ENCODE peak calls at places on chromosome 22, in seven cellular contexts. One of them, this sample, is unnamed.

GRCh38 chr22:19469421-19469820 is 9.6 kb downstream of the UFD1 start:
- DNase-seq in HFF-Myc: no peak
- DNase-seq in body of pancreas: no peak
- DNase-seq in IMR-90: no peak
- DNase-seq in fibroblast of mammary gland: no peak
- DNase-seq in GM12865: no peak
- DNase-seq in osteoblast: no peak
- DNase-seq in this sample: no peak

GRCh38 chr22:30253205-30253852 is 6.8 kb upstream of the LIF start:
- DNase-seq in HFF-Myc: no peak
- DNase-seq in body of pancreas: peak
- DNase-seq in IMR-90: peak
- DNase-seq in fibroblast of mammary gland: peak
- DNase-seq in GM12865: no peak
- DNase-seq in osteoblast: peak
- DNase-seq in this sample: peak

GRCh38 chr22:29080061-29080975 is 7.5 kb downstream of the KREMEN1 start:
- DNase-seq in HFF-Myc: no peak
- DNase-seq in body of pancreas: peak
- DNase-seq in IMR-90: no peak
- DNase-seq in fibroblast of mammary gland: peak
- DNase-seq in GM12865: no peak
- DNase-seq in osteoblast: no peak
- DNase-seq in this sample: no peak

GRCh38 chr22:31326877-31327276 is 19.3 kb downstream of the PATZ1 start:
- DNase-seq in HFF-Myc: no peak
- DNase-seq in body of pancreas: no peak
- DNase-seq in IMR-90: no peak
- DNase-seq in fibroblast of mammary gland: no peak
- DNase-seq in GM12865: no peak
- DNase-seq in osteoblast: peak
- DNase-seq in this sample: peak

GRCh38 chr22:42345458-42345857 is 75.0 kb upstream of the TCF20 start:
- DNase-seq in HFF-Myc: no peak
- DNase-seq in body of pancreas: no peak
- DNase-seq in IMR-90: no peak
- DNase-seq in fibroblast of mammary gland: no peak
- DNase-seq in GM12865: no peak
- DNase-seq in osteoblast: no peak
- DNase-seq in this sample: no peak

GRCh38 chr22:25114369-25115362 is 85.0 kb upstream of the CRYBB3 start:
- DNase-seq in HFF-Myc: no peak
- DNase-seq in body of pancreas: no peak
- DNase-seq in IMR-90: no peak
- DNase-seq in fibroblast of mammary gland: no peak
- DNase-seq in GM12865: no peak
- DNase-seq in osteoblast: no peak
- DNase-seq in this sample: no peak

GRCh38 chr22:30472994-30473720 is 1.3 kb upstream of the SEC14L3 start:
- DNase-seq in HFF-Myc: no peak
- DNase-seq in body of pancreas: no peak
- DNase-seq in IMR-90: no peak
- DNase-seq in fibroblast of mammary gland: no peak
- DNase-seq in GM12865: no peak
- DNase-seq in osteoblast: no peak
- DNase-seq in this sample: no peak

GRCh38 chr22:29820941-29821789 is 16.9 kb downstream of the ASCC2 start:
- DNase-seq in HFF-Myc: peak
- DNase-seq in body of pancreas: peak
- DNase-seq in IMR-90: peak
- DNase-seq in fibroblast of mammary gland: peak
- DNase-seq in GM12865: peak
- DNase-seq in osteoblast: no peak
- DNase-seq in this sample: no peak

GRCh38 chr22:24760708-24761306 is 13.7 kb downstream of the PIWIL3 start:
- DNase-seq in HFF-Myc: no peak
- DNase-seq in body of pancreas: no peak
- DNase-seq in IMR-90: no peak
- DNase-seq in fibroblast of mammary gland: no peak
- DNase-seq in GM12865: no peak
- DNase-seq in osteoblast: no peak
- DNase-seq in this sample: no peak

GRCh38 chr22:31377609-31378008 is 21.8 kb upstream of the DRG1 start:
- DNase-seq in HFF-Myc: no peak
- DNase-seq in body of pancreas: no peak
- DNase-seq in IMR-90: no peak
- DNase-seq in fibroblast of mammary gland: no peak
- DNase-seq in GM12865: no peak
- DNase-seq in osteoblast: no peak
- DNase-seq in this sample: no peak

GRCh38 chr22:31867386-31868153 is 76.8 kb upstream of the YWHAH start:
- DNase-seq in HFF-Myc: no peak
- DNase-seq in body of pancreas: no peak
- DNase-seq in IMR-90: no peak
- DNase-seq in fibroblast of mammary gland: no peak
- DNase-seq in GM12865: no peak
- DNase-seq in osteoblast: no peak
- DNase-seq in this sample: no peak

GRCh38 chr22:32509045-32509444 is 34.4 kb downstream of the FBXO7 start:
- DNase-seq in HFF-Myc: no peak
- DNase-seq in body of pancreas: no peak
- DNase-seq in IMR-90: no peak
- DNase-seq in fibroblast of mammary gland: no peak
- DNase-seq in GM12865: no peak
- DNase-seq in osteoblast: no peak
- DNase-seq in this sample: no peak

GRCh38 chr22:20434264-20434751 is 3.3 kb downstream of the SCARF2 start:
- DNase-seq in HFF-Myc: no peak
- DNase-seq in body of pancreas: no peak
- DNase-seq in IMR-90: no peak
- DNase-seq in fibroblast of mammary gland: no peak
- DNase-seq in GM12865: no peak
- DNase-seq in osteoblast: peak
- DNase-seq in this sample: peak

GRCh38 chr22:42369250-42370041 is 62.8 kb downstream of the NFAM1 start:
- DNase-seq in HFF-Myc: peak
- DNase-seq in body of pancreas: peak
- DNase-seq in IMR-90: peak
- DNase-seq in fibroblast of mammary gland: peak
- DNase-seq in GM12865: peak
- DNase-seq in osteoblast: peak
- DNase-seq in this sample: peak

GRCh38 chr22:29343313-29343805 is 27.9 kb upstream of the RASL10A start:
- DNase-seq in HFF-Myc: peak
- DNase-seq in body of pancreas: peak
- DNase-seq in IMR-90: peak
- DNase-seq in fibroblast of mammary gland: peak
- DNase-seq in GM12865: no peak
- DNase-seq in osteoblast: peak
- DNase-seq in this sample: peak

GRCh38 chr22:30704978-30705377 is 10.3 kb downstream of the OSBP2 start:
- DNase-seq in HFF-Myc: no peak
- DNase-seq in body of pancreas: no peak
- DNase-seq in IMR-90: no peak
- DNase-seq in fibroblast of mammary gland: no peak
- DNase-seq in GM12865: no peak
- DNase-seq in osteoblast: peak
- DNase-seq in this sample: no peak

GRCh38 chr22:28907311-28908008 is 24.1 kb downstream of the ZNRF3 start:
- DNase-seq in HFF-Myc: peak
- DNase-seq in body of pancreas: peak
- DNase-seq in IMR-90: peak
- DNase-seq in fibroblast of mammary gland: no peak
- DNase-seq in GM12865: peak
- DNase-seq in osteoblast: no peak
- DNase-seq in this sample: no peak

GRCh38 chr22:42179616-42180015 is 49.0 kb upstream of the CYP2D6 start:
- DNase-seq in HFF-Myc: peak
- DNase-seq in body of pancreas: no peak
- DNase-seq in IMR-90: peak
- DNase-seq in fibroblast of mammary gland: peak
- DNase-seq in GM12865: no peak
- DNase-seq in osteoblast: peak
- DNase-seq in this sample: no peak

GRCh38 chr22:47197735-47198500 is 435.5 kb downstream of the TBC1D22A start:
- DNase-seq in HFF-Myc: no peak
- DNase-seq in body of pancreas: no peak
- DNase-seq in IMR-90: no peak
- DNase-seq in fibroblast of mammary gland: no peak
- DNase-seq in GM12865: no peak
- DNase-seq in osteoblast: peak
- DNase-seq in this sample: no peak

GRCh38 chr22:28799125-28799833 is 1.1 kb downstream of the XBP1 start:
- DNase-seq in HFF-Myc: no peak
- DNase-seq in body of pancreas: peak
- DNase-seq in IMR-90: peak
- DNase-seq in fibroblast of mammary gland: peak
- DNase-seq in GM12865: peak
- DNase-seq in osteoblast: peak
- DNase-seq in this sample: peak

GRCh38 chr22:48650323-48651035 is 1177.2 kb downstream of the BRD1 start:
- DNase-seq in HFF-Myc: no peak
- DNase-seq in body of pancreas: no peak
- DNase-seq in IMR-90: no peak
- DNase-seq in fibroblast of mammary gland: no peak
- DNase-seq in GM12865: no peak
- DNase-seq in osteoblast: no peak
- DNase-seq in this sample: no peak

DNA sequence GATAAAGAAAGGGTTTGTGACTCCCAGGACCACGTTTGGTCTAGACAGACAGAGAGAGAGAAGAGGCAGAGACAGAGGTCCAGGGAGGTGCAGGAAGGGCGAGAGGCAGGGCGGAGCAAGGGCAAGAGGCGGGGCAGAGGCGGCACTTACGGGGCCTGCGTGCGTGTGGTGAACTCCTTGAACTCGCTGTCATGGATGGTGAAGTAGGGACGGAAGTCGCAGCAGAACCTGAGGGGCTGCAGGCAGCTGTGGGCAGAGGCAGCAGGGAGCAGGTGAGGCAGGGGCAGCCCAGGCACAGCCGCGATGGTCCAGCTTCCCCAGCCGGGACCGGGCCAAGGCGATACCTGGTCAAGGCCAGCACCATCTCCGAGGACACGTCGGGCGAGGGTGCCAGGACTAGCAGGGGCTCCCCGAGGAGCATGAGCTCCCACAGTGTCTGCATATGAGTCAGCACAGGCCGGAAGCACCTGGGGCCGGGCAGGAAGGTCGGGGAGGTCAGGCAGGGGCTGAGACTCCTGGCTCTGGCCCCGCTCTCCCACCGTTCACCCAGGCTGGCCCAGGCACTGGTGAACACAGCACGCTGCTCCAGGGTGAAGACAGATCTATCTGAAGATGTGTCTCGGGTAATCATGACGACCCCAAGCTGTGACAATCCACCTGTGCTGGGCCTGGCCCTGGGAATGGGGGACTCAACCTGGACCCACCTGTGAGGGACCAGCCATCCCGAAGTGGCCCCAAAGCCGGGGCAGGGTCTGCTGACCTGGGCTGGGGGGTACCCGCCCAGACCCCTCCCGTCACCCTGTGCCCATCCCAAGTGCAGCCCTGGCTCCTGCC is 7.2 kb upstream of the PLXNB2 start:
- DNase-seq in HFF-Myc: no peak
- DNase-seq in body of pancreas: no peak
- DNase-seq in IMR-90: no peak
- DNase-seq in fibroblast of mammary gland: no peak
- DNase-seq in GM12865: peak
- DNase-seq in osteoblast: peak
- DNase-seq in this sample: peak
- H3K4me3 ChIP-seq in HFF-Myc: no peak
- H3K4me3 ChIP-seq in body of pancreas: no peak
- H3K4me3 ChIP-seq in IMR-90: no peak
- H3K4me3 ChIP-seq in fibroblast of mammary gland: no peak
- H3K4me3 ChIP-seq in GM12865: peak
- H3K4me3 ChIP-seq in osteoblast: no peak
- H3K4me3 ChIP-seq in this sample: no peak

GRCh38 chr22:45491841-45492240 is 10.8 kb upstream of the FBLN1 start:
- DNase-seq in HFF-Myc: no peak
- DNase-seq in body of pancreas: no peak
- DNase-seq in IMR-90: no peak
- DNase-seq in fibroblast of mammary gland: no peak
- DNase-seq in GM12865: no peak
- DNase-seq in osteoblast: no peak
- DNase-seq in this sample: no peak

GRCh38 chr22:45488764-45489370 is 13.8 kb upstream of the FBLN1 start:
- DNase-seq in HFF-Myc: no peak
- DNase-seq in body of pancreas: no peak
- DNase-seq in IMR-90: no peak
- DNase-seq in fibroblast of mammary gland: no peak
- DNase-seq in GM12865: no peak
- DNase-seq in osteoblast: no peak
- DNase-seq in this sample: no peak

GRCh38 chr22:45485271-45485670 is 17.4 kb upstream of the FBLN1 start:
- DNase-seq in HFF-Myc: no peak
- DNase-seq in body of pancreas: no peak
- DNase-seq in IMR-90: no peak
- DNase-seq in fibroblast of mammary gland: no peak
- DNase-seq in GM12865: no peak
- DNase-seq in osteoblast: no peak
- DNase-seq in this sample: no peak

GRCh38 chr22:45493286-45493771 is 9.4 kb upstream of the FBLN1 start:
- DNase-seq in HFF-Myc: no peak
- DNase-seq in body of pancreas: peak
- DNase-seq in IMR-90: no peak
- DNase-seq in fibroblast of mammary gland: peak
- DNase-seq in GM12865: no peak
- DNase-seq in osteoblast: peak
- DNase-seq in this sample: no peak

DNA sequence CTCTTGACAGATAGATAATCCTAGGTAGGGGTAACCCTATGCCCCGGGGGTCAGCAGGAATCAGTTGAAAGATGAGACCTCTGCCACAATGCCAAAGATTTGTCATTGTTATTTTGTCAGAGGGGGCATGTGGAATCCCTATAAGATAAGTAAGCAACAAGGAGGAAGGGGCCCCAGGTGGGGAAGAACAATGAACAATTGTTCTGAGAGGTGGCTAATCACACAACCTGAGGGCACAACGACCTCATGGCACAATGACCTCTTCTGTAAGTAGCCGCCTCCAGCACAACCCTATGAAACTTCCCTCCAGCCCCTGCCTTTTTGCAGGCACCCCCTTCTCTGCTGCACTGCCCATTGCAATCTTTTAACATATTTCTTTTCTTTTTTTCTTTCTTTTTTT is 11.8 kb upstream of the FBLN1 start:
- DNase-seq in HFF-Myc: no peak
- DNase-seq in body of pancreas: no peak
- DNase-seq in IMR-90: no peak
- DNase-seq in fibroblast of mammary gland: no peak
- DNase-seq in GM12865: no peak
- DNase-seq in osteoblast: no peak
- DNase-seq in this sample: no peak
- H3K4me3 ChIP-seq in HFF-Myc: no peak
- H3K4me3 ChIP-seq in body of pancreas: no peak
- H3K4me3 ChIP-seq in IMR-90: no peak
- H3K4me3 ChIP-seq in fibroblast of mammary gland: no peak
- H3K4me3 ChIP-seq in GM12865: no peak
- H3K4me3 ChIP-seq in osteoblast: no peak
- H3K4me3 ChIP-seq in this sample: no peak

GRCh38 chr22:46073683-46074504 is 76.4 kb upstream of the PPARA start:
- DNase-seq in HFF-Myc: no peak
- DNase-seq in body of pancreas: peak
- DNase-seq in IMR-90: peak
- DNase-seq in fibroblast of mammary gland: peak
- DNase-seq in GM12865: no peak
- DNase-seq in osteoblast: no peak
- DNase-seq in this sample: no peak
- H3K4me3 ChIP-seq in HFF-Myc: peak
- H3K4me3 ChIP-seq in body of pancreas: peak
- H3K4me3 ChIP-seq in IMR-90: peak
- H3K4me3 ChIP-seq in fibroblast of mammary gland: peak
- H3K4me3 ChIP-seq in GM12865: no peak
- H3K4me3 ChIP-seq in osteoblast: peak
- H3K4me3 ChIP-seq in this sample: no peak

GRCh38 chr22:37284807-37285355 is 2.6 kb downstream of the CYTH4 start:
- DNase-seq in HFF-Myc: no peak
- DNase-seq in body of pancreas: peak
- DNase-seq in IMR-90: no peak
- DNase-seq in fibroblast of mammary gland: no peak
- DNase-seq in GM12865: peak
- DNase-seq in osteoblast: peak
- DNase-seq in this sample: peak
- H3K4me3 ChIP-seq in HFF-Myc: no peak
- H3K4me3 ChIP-seq in body of pancreas: no peak
- H3K4me3 ChIP-seq in IMR-90: no peak
- H3K4me3 ChIP-seq in fibroblast of mammary gland: no peak
- H3K4me3 ChIP-seq in GM12865: peak
- H3K4me3 ChIP-seq in osteoblast: no peak
- H3K4me3 ChIP-seq in this sample: no peak